ENCODE peak calls at places on chromosomes 4 and X, in six cellular contexts. One of them, this sample, is unnamed.

GRCh38 chr4:55075823-55076418 is 49.5 kb downstream of the KDR start:
- DNase-seq in astrocyte of the spinal cord: peak
- DNase-seq in HFF-Myc: no peak
- DNase-seq in coronary artery: no peak
- DNase-seq in H7: peak
- DNase-seq in sigmoid colon: no peak
- DNase-seq in this sample: no peak

GRCh38 chr4:16140520-16141249 is 56.9 kb upstream of the PROM1 start:
- DNase-seq in H7: no peak
- DNase-seq in HFF-Myc: peak
- DNase-seq in astrocyte of the spinal cord: peak
- DNase-seq in sigmoid colon: no peak
- DNase-seq in coronary artery: no peak
- DNase-seq in this sample: peak

GRCh38 chr4:6576512-6576911 is 1.5 kb downstream of the MAN2B2 start:
- DNase-seq in H7: no peak
- DNase-seq in coronary artery: no peak
- DNase-seq in HFF-Myc: no peak
- DNase-seq in astrocyte of the spinal cord: no peak
- DNase-seq in sigmoid colon: no peak
- DNase-seq in this sample: no peak

GRCh38 chr4:75708218-75708691 is 16.1 kb upstream of the USO1 start:
- DNase-seq in coronary artery: no peak
- DNase-seq in sigmoid colon: no peak
- DNase-seq in HFF-Myc: no peak
- DNase-seq in H7: peak
- DNase-seq in astrocyte of the spinal cord: no peak
- DNase-seq in this sample: no peak

GRCh38 chrX:95728446-95728845 is 956.2 kb upstream of the DIAPH2 start:
- DNase-seq in H7: no peak
- DNase-seq in sigmoid colon: no peak
- DNase-seq in HFF-Myc: no peak
- DNase-seq in coronary artery: no peak
- DNase-seq in astrocyte of the spinal cord: no peak
- DNase-seq in this sample: no peak

GRCh38 chr4:189285377-189285776 is 655.3 kb upstream of the FRG1 start:
- DNase-seq in H7: no peak
- DNase-seq in astrocyte of the spinal cord: no peak
- DNase-seq in coronary artery: no peak
- DNase-seq in HFF-Myc: no peak
- DNase-seq in sigmoid colon: no peak
- DNase-seq in this sample: no peak

GRCh38 chrX:46152756-46153155 is 392.5 kb downstream of the ZNF674 start:
- DNase-seq in H7: no peak
- DNase-seq in astrocyte of the spinal cord: no peak
- DNase-seq in HFF-Myc: no peak
- DNase-seq in sigmoid colon: no peak
- DNase-seq in coronary artery: no peak
- DNase-seq in this sample: no peak

GRCh38 chrX:22122510-22122909 is 90.4 kb downstream of the PHEX start:
- DNase-seq in astrocyte of the spinal cord: peak
- DNase-seq in coronary artery: no peak
- DNase-seq in H7: no peak
- DNase-seq in HFF-Myc: no peak
- DNase-seq in sigmoid colon: no peak
- DNase-seq in this sample: peak

GRCh38 chr4:138897818-138898226 is 117.8 kb upstream of the NOCT start:
- DNase-seq in HFF-Myc: peak
- DNase-seq in sigmoid colon: no peak
- DNase-seq in H7: no peak
- DNase-seq in astrocyte of the spinal cord: peak
- DNase-seq in coronary artery: no peak
- DNase-seq in this sample: peak

GRCh38 chr4:78734451-78735003 is 41.6 kb upstream of the BMP2K start:
- DNase-seq in H7: no peak
- DNase-seq in HFF-Myc: no peak
- DNase-seq in coronary artery: no peak
- DNase-seq in sigmoid colon: no peak
- DNase-seq in astrocyte of the spinal cord: no peak
- DNase-seq in this sample: no peak

GRCh38 chr4:165548702-165549101 is 169.9 kb downstream of the CPE start:
- DNase-seq in H7: no peak
- DNase-seq in sigmoid colon: no peak
- DNase-seq in coronary artery: no peak
- DNase-seq in astrocyte of the spinal cord: no peak
- DNase-seq in HFF-Myc: no peak
- DNase-seq in this sample: no peak

GRCh38 chr4:40990202-40990898 is 224.0 kb downstream of the APBB2 start:
- DNase-seq in sigmoid colon: no peak
- DNase-seq in coronary artery: no peak
- DNase-seq in astrocyte of the spinal cord: peak
- DNase-seq in H7: no peak
- DNase-seq in HFF-Myc: peak
- DNase-seq in this sample: peak

GRCh38 chr4:99395595-99396364 is 39.4 kb downstream of the ADH7 start:
- DNase-seq in astrocyte of the spinal cord: peak
- DNase-seq in sigmoid colon: no peak
- DNase-seq in H7: no peak
- DNase-seq in coronary artery: no peak
- DNase-seq in HFF-Myc: no peak
- DNase-seq in this sample: no peak
- H3K4me3 ChIP-seq in astrocyte of the spinal cord: no peak
- H3K4me3 ChIP-seq in sigmoid colon: no peak
- H3K4me3 ChIP-seq in H7: no peak
- H3K4me3 ChIP-seq in coronary artery: peak
- H3K4me3 ChIP-seq in HFF-Myc: no peak
- H3K4me3 ChIP-seq in this sample: no peak

DNA sequence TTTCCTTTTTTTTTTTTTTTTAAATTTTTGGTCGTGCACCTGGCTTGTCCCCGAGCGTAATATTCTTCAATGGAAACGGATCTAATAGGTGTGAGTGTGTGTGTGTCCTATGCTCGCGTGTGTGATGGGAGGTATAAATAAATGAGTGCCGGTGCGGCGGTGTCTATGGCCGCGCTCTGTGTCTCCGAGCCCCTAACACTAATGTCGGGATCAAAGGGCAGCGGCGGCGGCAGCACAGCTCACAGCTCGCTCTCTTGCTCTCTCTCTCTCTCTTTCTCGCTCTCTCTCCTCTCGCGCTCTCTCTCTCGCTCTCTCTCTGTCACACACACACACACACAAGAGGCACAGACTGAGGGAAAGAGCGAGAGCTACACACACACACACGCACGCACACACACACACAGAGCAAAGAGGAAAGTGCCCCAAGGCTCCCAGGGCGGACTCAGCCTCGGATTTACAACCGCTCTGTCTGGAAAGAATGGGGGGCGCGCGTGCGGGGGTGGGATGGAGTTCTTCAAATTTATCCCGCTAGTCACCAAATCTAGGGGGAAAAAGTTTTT is at the start of gene ZNF827:
- DNase-seq in astrocyte of the spinal cord: peak
- DNase-seq in sigmoid colon: peak
- DNase-seq in HFF-Myc: no peak
- DNase-seq in coronary artery: peak
- DNase-seq in H7: peak
- DNase-seq in this sample: peak
- H3K4me3 ChIP-seq in astrocyte of the spinal cord: peak
- H3K4me3 ChIP-seq in sigmoid colon: peak
- H3K4me3 ChIP-seq in HFF-Myc: peak
- H3K4me3 ChIP-seq in coronary artery: peak
- H3K4me3 ChIP-seq in H7: peak
- H3K4me3 ChIP-seq in this sample: peak

DNA sequence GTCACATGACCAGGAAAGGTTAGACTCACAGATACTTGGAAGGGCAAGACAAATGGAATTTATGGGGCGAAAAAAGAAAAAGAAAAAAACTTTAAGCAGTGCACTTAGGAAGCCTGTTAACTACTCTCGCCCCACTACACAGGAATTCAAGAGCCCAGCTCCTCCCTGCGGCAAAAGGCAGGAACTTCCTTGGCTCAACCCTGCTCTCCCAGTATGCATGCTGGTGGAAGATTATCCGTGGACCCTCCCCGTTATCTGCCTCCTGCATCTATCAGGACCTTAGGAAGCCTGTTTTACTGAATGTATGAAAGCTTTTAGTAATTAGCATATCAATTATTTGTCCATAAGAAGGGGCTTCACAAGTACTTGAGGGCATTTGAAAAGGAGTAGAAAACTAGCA is 40.1 kb upstream of the RPA4 start:
- DNase-seq in astrocyte of the spinal cord: no peak
- DNase-seq in H7: peak
- DNase-seq in coronary artery: no peak
- DNase-seq in sigmoid colon: no peak
- DNase-seq in HFF-Myc: no peak
- DNase-seq in this sample: no peak
- H3K4me3 ChIP-seq in astrocyte of the spinal cord: no peak
- H3K4me3 ChIP-seq in H7: no peak
- H3K4me3 ChIP-seq in coronary artery: no peak
- H3K4me3 ChIP-seq in sigmoid colon: no peak
- H3K4me3 ChIP-seq in HFF-Myc: no peak
- H3K4me3 ChIP-seq in this sample: no peak

GRCh38 chr4:13007802-13008201 is 476.3 kb downstream of the RAB28 start:
- DNase-seq in HFF-Myc: no peak
- DNase-seq in sigmoid colon: no peak
- DNase-seq in coronary artery: no peak
- DNase-seq in H7: no peak
- DNase-seq in astrocyte of the spinal cord: no peak
- DNase-seq in this sample: no peak
- H3K4me3 ChIP-seq in HFF-Myc: no peak
- H3K4me3 ChIP-seq in sigmoid colon: no peak
- H3K4me3 ChIP-seq in coronary artery: no peak
- H3K4me3 ChIP-seq in H7: no peak
- H3K4me3 ChIP-seq in astrocyte of the spinal cord: no peak
- H3K4me3 ChIP-seq in this sample: no peak

GRCh38 chr4:23361453-23361852 is 528.4 kb downstream of the PPARGC1A start:
- DNase-seq in H7: no peak
- DNase-seq in coronary artery: no peak
- DNase-seq in astrocyte of the spinal cord: no peak
- DNase-seq in HFF-Myc: no peak
- DNase-seq in sigmoid colon: no peak
- DNase-seq in this sample: no peak
- H3K4me3 ChIP-seq in H7: no peak
- H3K4me3 ChIP-seq in coronary artery: no peak
- H3K4me3 ChIP-seq in astrocyte of the spinal cord: no peak
- H3K4me3 ChIP-seq in HFF-Myc: no peak
- H3K4me3 ChIP-seq in sigmoid colon: no peak
- H3K4me3 ChIP-seq in this sample: no peak

GRCh38 chr4:3037957-3038451 is 36.3 kb downstream of the HTT-AS start:
- DNase-seq in sigmoid colon: no peak
- DNase-seq in coronary artery: peak
- DNase-seq in HFF-Myc: no peak
- DNase-seq in H7: no peak
- DNase-seq in astrocyte of the spinal cord: no peak
- DNase-seq in this sample: no peak
- H3K4me3 ChIP-seq in sigmoid colon: peak
- H3K4me3 ChIP-seq in coronary artery: peak
- H3K4me3 ChIP-seq in HFF-Myc: no peak
- H3K4me3 ChIP-seq in H7: no peak
- H3K4me3 ChIP-seq in astrocyte of the spinal cord: peak
- H3K4me3 ChIP-seq in this sample: no peak

This sample was measured in AG09309.